ENCODE peak calls at places on chromosomes 5 and 9, in seven cellular contexts. E is fibroblast of pulmonary artery, B is AG09309, T is AG04450, I is endothelial cell of umbilical vein, D is stomach, F is cardiac muscle cell. X is an unnamed sample.

GRCh38 chr5:41736641-41737040 is 133.6 kb downstream of the OXCT1 start:
- DNase-seq in F (no peak), E (peak; percentile 35), D (no peak), I (no peak), T (no peak), B (no peak), X (no peak)

GRCh38 chr5:179310439-179311090 is 34.7 kb downstream of the ADAMTS2 start:
- DNase-seq in I (no peak), D (no peak), T (no peak), F (no peak), B (no peak), E (no peak), X (no peak)

GRCh38 chr9:90141723-90142122 is 500.9 kb downstream of the DIRAS2 start:
- DNase-seq in T (no peak), B (no peak), E (peak; percentile 38), I (no peak), D (no peak), F (peak; percentile 53), X (peak; percentile 10)

GRCh38 chr5:38528162-38528703 is 28.2 kb downstream of the LIFR start:
- DNase-seq in F (no peak), D (no peak), E (no peak), I (no peak), T (no peak), B (no peak), X (no peak)

GRCh38 chr5:75526065-75526464 is 14.4 kb downstream of the POLK start:
- DNase-seq in E (no peak), B (no peak), T (no peak), F (no peak), D (no peak), I (no peak), X (no peak)

GRCh38 chr5:71475788-71476384 is 20.4 kb downstream of the BDP1 start:
- DNase-seq in F (peak; percentile 30), I (peak; percentile 39), E (peak; percentile 45), B (no peak), D (no peak), T (no peak), X (no peak)

GRCh38 chr9:126612329-126612812 is 1.4 kb upstream of the LMX1B start:
- DNase-seq in F (no peak), E (no peak), I (no peak), B (no peak), T (no peak), D (no peak), X (no peak)

GRCh38 chr9:23669776-23670175 is 156.3 kb downstream of the ELAVL2 start:
- DNase-seq in T (no peak), I (no peak), B (no peak), E (no peak), D (no peak), F (no peak), X (no peak)

GRCh38 chr9:129242971-129243561 is 65.0 kb upstream of the IER5L start:
- DNase-seq in B (peak; percentile 3), F (no peak), T (no peak), I (no peak), D (no peak), E (peak; percentile 33), X (no peak)

GRCh38 chr5:150582281-150582791 is 58.1 kb upstream of the SYNPO start:
- DNase-seq in I (peak; percentile 38), B (no peak), D (peak; percentile 79), F (peak; percentile 75), T (peak; percentile 55), E (peak; percentile 75), X (no peak)

GRCh38 chr9:133927041-133927440 is 65.1 kb downstream of the VAV2 start:
- DNase-seq in D (no peak), E (no peak), I (no peak), F (no peak), B (no peak), T (no peak), X (no peak)

GRCh38 chr9:121780641-121781040 is 129.2 kb downstream of the DAB2IP start:
- DNase-seq in E (no peak), T (no peak), B (no peak), I (no peak), D (peak; percentile 17), F (no peak), X (no peak)

GRCh38 chr5:136424835-136425694 is 59.7 kb upstream of the TRPC7 start:
- DNase-seq in E (peak; percentile 61), I (peak; percentile 58), T (no peak), F (peak; percentile 88), B (no peak), D (peak; percentile 71), X (peak; percentile 35)

GRCh38 chr5:128304121-128304520 is 220.6 kb downstream of the SLC12A2 start:
- DNase-seq in E (peak; percentile 87), T (no peak), F (peak; percentile 49), D (no peak), B (peak; percentile 34), I (peak; percentile 16), X (no peak)

GRCh38 chr5:129906177-129906887 is 2.1 kb downstream of the CHSY3 start:
- DNase-seq in I (peak; percentile 57), T (no peak), F (peak; percentile 26), D (no peak), E (peak; percentile 58), B (no peak), X (no peak)

GRCh38 chr5:100448250-100448649 is 86.9 kb upstream of the FAM174A start:
- DNase-seq in I (no peak), T (no peak), F (no peak), D (no peak), B (no peak), E (no peak), X (peak; percentile 31)

GRCh38 chr9:81103597-81104471 is 585.5 kb downstream of the TLE1 start:
- DNase-seq in T (no peak), I (no peak), D (no peak), F (no peak), B (no peak), E (no peak), X (no peak)
- TF ChIP-seq CTCF in T (peak; percentile 63), I (no peak), D (peak; percentile 25), F (peak; percentile 46), B (peak; percentile 55), E (peak; percentile 39), X (peak; percentile 42)

GRCh38 chr5:133524597-133524996 is 87.7 kb downstream of the FSTL4 start:
- DNase-seq in F (no peak), B (no peak), D (no peak), T (no peak), E (no peak), I (no peak), X (no peak)
- H3K4me3 ChIP-seq in F (no peak overlapping the region), B (no peak overlapping the region), D (no peak overlapping the region), T (no peak overlapping the region), E (no peak overlapping the region), I (no peak overlapping the region), X (no peak overlapping the region)

GRCh38 chr5:36458746-36459145 is 147.7 kb upstream of the SLC1A3 start:
- DNase-seq in I (no peak), F (no peak), B (no peak), D (no peak), T (no peak), E (no peak), X (no peak)

GRCh38 chr5:36457511-36458260 is 148.7 kb upstream of the SLC1A3 start:
- DNase-seq in D (no peak), E (peak; percentile 75), F (no peak), B (no peak), I (no peak), T (no peak), X (no peak)

GRCh38 chr5:36462295-36463021 is 143.9 kb upstream of the SLC1A3 start:
- DNase-seq in B (no peak), E (no peak), D (no peak), F (no peak), I (no peak), T (no peak), X (no peak)

DNA sequence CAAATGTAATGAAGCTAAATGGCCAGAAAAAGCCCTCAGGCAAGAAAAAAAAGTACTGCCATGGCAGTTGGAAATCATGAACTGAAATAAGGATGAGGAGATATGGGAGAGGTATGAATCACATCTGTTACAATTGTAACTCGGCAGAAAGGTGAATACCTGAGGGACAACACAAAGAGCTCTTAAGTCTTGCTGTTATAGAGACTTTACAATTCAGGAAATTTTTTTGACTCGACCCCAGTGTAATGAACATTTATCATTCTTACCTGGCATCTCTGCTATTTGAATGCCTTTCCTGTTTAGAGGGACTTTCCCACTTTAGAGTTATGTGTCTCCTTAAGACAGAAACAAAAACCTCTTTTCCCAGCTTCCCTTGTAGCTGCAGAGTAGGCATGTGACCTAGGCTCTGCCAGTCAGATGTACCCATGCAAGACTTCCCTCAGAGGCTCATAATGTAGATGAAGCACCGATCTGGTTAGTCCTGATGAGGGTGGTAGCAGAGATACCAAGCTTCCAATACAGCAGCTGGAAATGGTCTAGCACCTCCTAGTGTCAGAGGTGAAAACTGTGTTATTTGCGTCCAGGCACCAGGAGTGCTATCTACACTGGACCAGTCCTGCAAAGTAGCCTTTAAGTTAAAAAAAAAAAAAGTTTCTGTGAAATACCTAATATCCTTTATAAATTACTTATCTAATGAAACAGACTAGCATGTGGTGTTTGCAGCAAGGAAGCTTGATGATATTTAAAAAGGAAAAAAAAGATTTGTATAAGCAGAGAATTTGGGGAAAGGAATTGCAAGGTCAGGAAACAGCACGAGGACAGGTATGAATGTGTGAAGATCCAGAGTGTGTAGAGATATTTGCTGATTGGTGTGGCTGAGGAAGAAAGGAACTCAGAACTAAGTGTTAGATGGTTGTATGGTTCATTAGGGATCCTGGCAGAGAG is 146.9 kb upstream of the SLC1A3 start:
- DNase-seq in F (no peak), B (no peak), T (no peak), E (no peak), I (no peak), D (no peak), X (no peak)
- TF ChIP-seq CTCF in F (no peak), B (peak; percentile 22), T (peak; percentile 20), E (peak; percentile 25), I (no peak), D (no peak), X (peak; percentile 28)

GRCh38 chr5:143572671-143573070 is 169.2 kb upstream of the NR3C1 start:
- DNase-seq in I (no peak), T (no peak), F (no peak), B (no peak), D (no peak), E (no peak), X (no peak)

GRCh38 chr5:143572270-143572669 is 168.8 kb upstream of the NR3C1 start:
- DNase-seq in I (no peak), T (no peak), B (no peak), D (no peak), F (no peak), E (no peak), X (no peak)

GRCh38 chr5:143575264-143575663 is 171.8 kb upstream of the NR3C1 start:
- DNase-seq in D (no peak), B (no peak), F (no peak), E (no peak), I (no peak), T (no peak), X (no peak)

GRCh38 chr5:143570989-143571388 is 167.5 kb upstream of the NR3C1 start:
- DNase-seq in I (no peak), T (no peak), E (no peak), D (no peak), B (no peak), F (no peak), X (no peak)

DNA sequence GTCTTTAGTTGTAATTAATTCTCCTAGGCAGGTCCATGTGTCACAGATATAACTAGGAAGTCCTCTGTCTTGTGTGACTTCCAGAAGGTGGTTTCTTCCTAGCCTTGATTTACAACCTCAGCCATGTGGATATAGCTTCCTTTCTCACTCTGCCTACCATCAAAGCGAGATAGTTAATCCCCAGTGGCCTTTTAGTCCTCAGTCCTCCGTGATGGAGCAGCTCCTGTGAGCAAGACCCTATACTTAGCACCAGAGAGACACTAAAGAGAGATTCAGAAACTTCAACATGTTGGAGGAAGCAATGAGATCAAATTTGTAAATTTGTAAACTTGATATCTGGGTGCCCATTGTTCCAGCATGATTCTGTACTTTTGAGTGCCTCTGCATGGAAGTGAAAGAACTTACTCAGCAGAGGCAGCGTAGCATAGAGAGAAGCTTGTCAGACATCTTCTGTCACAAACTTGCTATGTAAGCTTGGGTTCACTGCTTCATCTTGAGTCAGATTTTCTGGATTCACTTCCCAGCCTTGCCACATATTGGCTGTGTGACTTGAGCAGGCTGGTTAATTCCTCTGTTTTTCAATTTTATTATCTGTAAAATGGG is 170.2 kb upstream of the NR3C1 start:
- DNase-seq in F (no peak), D (no peak), T (no peak), E (no peak), I (no peak), B (no peak), X (no peak)
- H3K4me3 ChIP-seq in F (no peak overlapping the region), D (no peak overlapping the region), T (no peak overlapping the region), E (no peak overlapping the region), I (no peak overlapping the region), B (no peak overlapping the region), X (no peak overlapping the region)

X was measured in LNCaP clone FGC.